ENCODE peak calls at places on chromosomes 16 and 17, in five cellular contexts. K is PC-9; M is head of caudate nucleus; J is left colon; R is activated naive CD4-positive, alpha-beta T cell. C is an unnamed sample.

GRCh38 chr17:56314026-56314425 is 160.8 kb downstream of the ANKFN1 start:
- DNase-seq in J (no peak), R (no peak), M (no peak), K (no peak), C (no peak)

GRCh38 chr17:8800656-8801055 is 1.5 kb upstream of the MFSD6L start:
- DNase-seq in K (no peak), J (no peak), M (no peak), R (no peak), C (no peak)

GRCh38 chr16:49530396-49530795 is 156.8 kb downstream of the C16orf78 start:
- DNase-seq in M (no peak), R (no peak), J (no peak), K (no peak), C (no peak)

GRCh38 chr16:57409870-57410585 is 5.5 kb downstream of the CCL17 start:
- DNase-seq in M (no peak), K (peak), R (no peak), J (no peak), C (no peak)

GRCh38 chr17:38797091-38797490 is 2.3 kb downstream of the PIP4K2B start:
- DNase-seq in R (no peak), J (no peak), M (no peak), K (no peak), C (no peak)

GRCh38 chr16:66824006-66824405 is 6.8 kb downstream of the NAE1 start:
- DNase-seq in M (no peak), J (no peak), K (no peak), R (no peak), C (no peak)

GRCh38 chr16:87844374-87844733 is 25.0 kb downstream of the SLC7A5 start:
- DNase-seq in K (no peak), J (no peak), M (no peak), R (no peak), C (no peak)

GRCh38 chr16:75497558-75497957 is 2.3 kb upstream of the CHST6 start:
- DNase-seq in J (no peak), R (no peak), M (no peak), K (no peak), C (no peak)

GRCh38 chr16:89954462-89954861 is 5.9 kb downstream of the DEF8 start:
- DNase-seq in M (no peak), K (no peak), R (no peak), J (no peak), C (no peak)

GRCh38 chr17:81291662-81292061 is 3.4 kb downstream of the SLC38A10 start:
- DNase-seq in K (no peak), R (peak), M (peak), J (peak), C (no peak)

GRCh38 chr17:74176546-74177001 is 26.9 kb upstream of the RPL38 start:
- DNase-seq in K (peak), J (no peak), M (peak), R (no peak), C (peak)

GRCh38 chr16:30941600-30942420 is 7.1 kb upstream of the ORAI3 start:
- DNase-seq in R (peak), J (peak), M (peak), K (peak), C (no peak)

GRCh38 chr17:77510133-77510796 is 369.5 kb downstream of the SEC14L1 start:
- DNase-seq in J (no peak), M (no peak), R (no peak), K (no peak), C (no peak)

GRCh38 chr17:76727745-76728456 is 1.3 kb downstream of the METTL23 start:
- DNase-seq in R (no peak), K (no peak), J (no peak), M (no peak), C (no peak)

GRCh38 chr17:6843241-6843890 is 11.8 kb upstream of the TEKT1 start:
- DNase-seq in K (peak), M (no peak), R (no peak), J (no peak), C (no peak)

GRCh38 chr17:57889892-57890856 is 40.3 kb upstream of the MRPS23 start:
- DNase-seq in J (peak), M (peak), R (no peak), K (no peak), C (no peak)

GRCh38 chr17:28320215-28321061 is 1.4 kb downstream of the TMEM97 start:
- DNase-seq in J (no peak), K (no peak), R (no peak), M (no peak), C (no peak)

GRCh38 chr16:88961031-88961430 is 16.0 kb downstream of the CBFA2T3 start:
- DNase-seq in K (no peak), J (no peak), R (no peak), M (no peak), C (no peak)

GRCh38 chr16:49340466-49340865 is 33.1 kb upstream of the C16orf78 start:
- DNase-seq in J (no peak), R (no peak), M (no peak), K (no peak), C (no peak)

GRCh38 chr17:12510535-12510934 is 155.2 kb upstream of the MYOCD start:
- DNase-seq in J (no peak), M (no peak), K (no peak), R (no peak), C (no peak)

GRCh38 chr16:27112093-27112811 is 45.5 kb downstream of the C16orf82 start:
- DNase-seq in J (no peak), K (no peak), M (no peak), R (no peak), C (no peak)

GRCh38 chr16:30934827-30935557 is 11.6 kb downstream of the FBXL19 start:
- DNase-seq in K (no peak), M (no peak), R (no peak), J (no peak), C (no peak)

GRCh38 chr16:66367968-66368891 is 1.7 kb downstream of the CDH5 start:
- DNase-seq in K (no peak), R (no peak), M (no peak), J (no peak), C (no peak)

GRCh38 chr16:80369138-80369537 is 171.7 kb upstream of the DYNLRB2 start:
- DNase-seq in M (no peak), K (no peak), J (no peak), R (no peak), C (no peak)

GRCh38 chr16:81567987-81568748 is 123.6 kb downstream of the CMIP start:
- DNase-seq in R (no peak), K (peak), J (no peak), M (peak), C (no peak)

GRCh38 chr16:75627856-75628255 is 4.8 kb upstream of the ADAT1 start:
- DNase-seq in J (no peak), M (no peak), K (no peak), R (no peak), C (no peak)

GRCh38 chr17:57940653-57941329 is 14.4 kb downstream of the CUEDC1 start:
- DNase-seq in M (peak), R (no peak), K (peak), J (peak), C (no peak)

GRCh38 chr17:1203111-1203966 is 23.6 kb upstream of the ABR start:
- DNase-seq in J (peak), M (no peak), R (peak), K (peak), C (no peak)

GRCh38 chr16:11315499-11315898 is 29.8 kb upstream of the RMI2 start:
- DNase-seq in R (no peak), J (no peak), K (peak), M (no peak), C (peak)